ENCODE peak calls at places on chromosomes 1 and 21, in six cellular contexts. P is transverse colon, L is HepG2, O is sigmoid colon, U is HCT116, F is endothelial cell of umbilical vein. B is an unnamed sample.

GRCh38 chr1:235892734-235893413 is 26.2 kb upstream of the LYST start:
- DNase-seq in P (no peak), L (peak; percentile 83), O (no peak), U (no peak), F (no peak), B (no peak)

GRCh38 chr21:34639882-34640788 is 25.2 kb upstream of the RCAN1 start:
- DNase-seq in P (no peak), L (no peak), O (no peak), U (no peak), F (no peak), B (no peak)

GRCh38 chr1:93607814-93608187 is 73.8 kb downstream of the BCAR3 start:
- DNase-seq in P (no peak), L (no peak), O (no peak), U (no peak), F (no peak), B (no peak)

GRCh38 chr1:112524251-112524650 is 15.5 kb downstream of the WNT2B start:
- DNase-seq in P (no peak), L (no peak), O (no peak), U (no peak), F (no peak), B (no peak)

GRCh38 chr1:109369167-109369746 is 28.5 kb downstream of the SORT1 start:
- DNase-seq in P (no peak), L (no peak), O (no peak), U (no peak), F (no peak), B (no peak)

GRCh38 chr1:84301759-84302380 is 362 bp downstream of the SAMD13 start:
- DNase-seq in P (no peak), L (no peak), O (no peak), U (no peak), F (no peak), B (no peak)

GRCh38 chr1:143667730-143668129 is 304.1 kb downstream of the FAM72C start:
- DNase-seq in P (no peak), L (no peak), O (no peak), U (no peak), F (no peak), B (no peak)

GRCh38 chr1:25867210-25867991 is 8.1 kb downstream of the PAQR7 start:
- DNase-seq in P (no peak), L (peak; percentile 65), O (peak; percentile 25), U (no peak), F (no peak), B (peak; percentile 66)

GRCh38 chr1:246947255-246947654 is 15.5 kb upstream of the AHCTF1 start:
- DNase-seq in P (peak; percentile 23), L (peak; percentile 92), O (peak; percentile 88), U (no peak), F (peak; percentile 87), B (peak; percentile 20)

GRCh38 chr1:225544283-225544682 is 108.6 kb downstream of the ENAH start:
- DNase-seq in P (no peak), L (no peak), O (no peak), U (no peak), F (no peak), B (no peak)

GRCh38 chr1:62924983-62925790 is 141.3 kb downstream of the ATG4C start:
- DNase-seq in P (no peak), L (no peak), O (no peak), U (no peak), F (no peak), B (no peak)
- TF ChIP-seq POLR2AphosphoS5 in P (no peak), L (no peak), O (no peak), U (no peak), F (no peak), B (no peak)

DNA sequence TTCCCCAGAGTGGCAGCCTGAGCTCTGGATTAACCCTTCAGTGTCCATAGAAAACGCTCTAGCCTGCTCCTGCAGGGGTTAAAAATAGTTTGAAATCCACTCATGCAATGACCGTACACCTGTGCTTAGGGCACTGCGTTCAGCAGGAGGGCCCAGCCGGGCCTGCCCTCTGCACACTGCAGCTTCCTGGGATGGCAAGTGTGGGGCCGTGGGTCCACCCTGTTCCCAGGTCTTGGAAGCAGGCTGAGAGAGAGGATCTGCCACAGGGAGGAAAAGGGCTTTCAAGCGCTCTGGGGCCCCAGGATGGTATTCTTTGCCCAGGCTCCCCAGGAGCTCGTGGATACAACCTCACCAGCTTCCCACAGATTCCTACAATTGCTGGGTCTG is 1.5 kb upstream of the S100B start:
- DNase-seq in P (no peak), L (no peak), O (no peak), U (no peak), F (no peak), B (no peak)
- H3K4me3 ChIP-seq in P (no peak overlapping the region), L (no peak overlapping the region), O (no peak overlapping the region), U (no peak overlapping the region), F (no peak overlapping the region), B (no peak overlapping the region)

DNA sequence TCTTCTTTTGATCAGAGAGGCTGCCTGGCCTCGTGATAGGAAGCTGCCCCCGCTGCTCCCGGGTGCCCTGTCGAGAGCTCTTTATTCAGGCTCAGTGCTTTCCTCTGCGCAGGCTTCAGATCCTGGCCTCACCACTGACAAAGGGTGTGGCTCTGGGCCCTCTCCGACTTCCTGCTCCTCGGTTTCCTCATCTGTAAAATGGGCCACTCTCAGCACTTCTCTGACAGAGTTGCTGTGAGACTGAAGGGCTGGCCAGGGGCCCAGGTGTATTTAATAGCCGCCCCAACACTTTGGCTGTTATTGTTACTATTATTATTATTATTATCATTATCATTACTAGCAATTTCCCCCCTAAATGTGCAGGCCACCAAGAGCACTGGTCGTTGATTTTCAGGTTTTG is 61.0 kb upstream of the EFHD2 start:
- DNase-seq in P (no peak), L (no peak), O (no peak), U (no peak), F (no peak), B (no peak)
- TF ChIP-seq POLR2A in P (no peak), L (no peak), O (no peak), U (no peak), F (no peak), B (no peak)

GRCh38 chr1:88562991-88563390 is 121.1 kb upstream of the PKN2 start:
- DNase-seq in P (no peak), L (no peak), O (no peak), U (no peak), F (no peak), B (no peak)
- TF ChIP-seq POLR2AphosphoS5 in P (no peak), L (no peak), O (no peak), U (no peak), F (no peak), B (no peak)